ENCODE peak calls at places on chromosomes 16 and 17, in four cellular contexts. One of them, this sample, is unnamed.

GRCh38 chr17:29880031-29880430 is 50.0 kb downstream of the SSH2 start:
- DNase-seq in heart right ventricle: no peak
- DNase-seq in neural progenitor cell: no peak
- DNase-seq in fibroblast of pulmonary artery: no peak
- DNase-seq in this sample: no peak

GRCh38 chr16:15897834-15898254 is 9.4 kb upstream of the CEP20 start:
- DNase-seq in fibroblast of pulmonary artery: no peak
- DNase-seq in heart right ventricle: no peak
- DNase-seq in neural progenitor cell: no peak
- DNase-seq in this sample: peak; percentile 67

GRCh38 chr16:3550851-3551847 is 26.1 kb downstream of the NLRC3 start:
- DNase-seq in neural progenitor cell: no peak
- DNase-seq in heart right ventricle: no peak
- DNase-seq in fibroblast of pulmonary artery: no peak
- DNase-seq in this sample: no peak

GRCh38 chr17:76725580-76726230 is 701 bp downstream of the JMJD6 start:
- DNase-seq in neural progenitor cell: no peak
- DNase-seq in heart right ventricle: peak; percentile 80
- DNase-seq in fibroblast of pulmonary artery: peak; percentile 28
- DNase-seq in this sample: peak; percentile 87

GRCh38 chr16:21156767-21157467 is 1.6 kb upstream of the LDAF1 start:
- DNase-seq in neural progenitor cell: peak; percentile 75
- DNase-seq in fibroblast of pulmonary artery: peak; percentile 89
- DNase-seq in heart right ventricle: no peak
- DNase-seq in this sample: peak; percentile 4

GRCh38 chr17:43949777-43950176 is 4.0 kb downstream of the PYY start:
- DNase-seq in heart right ventricle: no peak
- DNase-seq in fibroblast of pulmonary artery: no peak
- DNase-seq in neural progenitor cell: no peak
- DNase-seq in this sample: no peak

GRCh38 chr16:4862639-4863038 is 15.4 kb downstream of the UBN1 start:
- DNase-seq in neural progenitor cell: no peak
- DNase-seq in heart right ventricle: no peak
- DNase-seq in fibroblast of pulmonary artery: no peak
- DNase-seq in this sample: no peak

GRCh38 chr16:27859020-27859419 is 204.5 kb downstream of the GSG1L start:
- DNase-seq in heart right ventricle: no peak
- DNase-seq in fibroblast of pulmonary artery: no peak
- DNase-seq in neural progenitor cell: peak; percentile 58
- DNase-seq in this sample: no peak

GRCh38 chr17:28407130-28407973 is 1.3 kb upstream of the SLC46A1 start:
- DNase-seq in neural progenitor cell: peak; percentile 27
- DNase-seq in heart right ventricle: no peak
- DNase-seq in fibroblast of pulmonary artery: no peak
- DNase-seq in this sample: no peak

GRCh38 chr17:1590031-1590746 is 27.6 kb upstream of the PITPNA start:
- DNase-seq in fibroblast of pulmonary artery: peak; percentile 81
- DNase-seq in neural progenitor cell: no peak
- DNase-seq in heart right ventricle: peak; percentile 67
- DNase-seq in this sample: peak; percentile 42

GRCh38 chr17:30788918-30789317 is 35.6 kb downstream of the CRLF3 start:
- DNase-seq in fibroblast of pulmonary artery: no peak
- DNase-seq in neural progenitor cell: no peak
- DNase-seq in heart right ventricle: no peak
- DNase-seq in this sample: no peak

GRCh38 chr16:66927012-66927436 is 1.7 kb upstream of the RRAD start:
- DNase-seq in heart right ventricle: peak; percentile 44
- DNase-seq in fibroblast of pulmonary artery: peak; percentile 83
- DNase-seq in neural progenitor cell: no peak
- DNase-seq in this sample: no peak

GRCh38 chr17:81385320-81386111 is 9.7 kb upstream of the BAHCC1 start:
- DNase-seq in neural progenitor cell: no peak
- DNase-seq in fibroblast of pulmonary artery: no peak
- DNase-seq in heart right ventricle: no peak
- DNase-seq in this sample: no peak

GRCh38 chr16:68590201-68590994 is 51.3 kb downstream of the ZFP90 start:
- DNase-seq in neural progenitor cell: peak; percentile 86
- DNase-seq in heart right ventricle: peak; percentile 44
- DNase-seq in fibroblast of pulmonary artery: peak; percentile 53
- DNase-seq in this sample: peak; percentile 83

GRCh38 chr17:975321-975982 is 4.1 kb downstream of the NXN start:
- DNase-seq in fibroblast of pulmonary artery: no peak
- DNase-seq in neural progenitor cell: no peak
- DNase-seq in heart right ventricle: no peak
- DNase-seq in this sample: no peak

GRCh38 chr17:17837380-17837821 is 615 bp upstream of the SREBF1 start:
- DNase-seq in neural progenitor cell: peak; percentile 50
- DNase-seq in fibroblast of pulmonary artery: peak; percentile 92
- DNase-seq in heart right ventricle: no peak
- DNase-seq in this sample: peak; percentile 43

GRCh38 chr17:28145348-28145747 is 102.9 kb downstream of the NLK start:
- DNase-seq in neural progenitor cell: no peak
- DNase-seq in fibroblast of pulmonary artery: peak; percentile 38
- DNase-seq in heart right ventricle: no peak
- DNase-seq in this sample: no peak

GRCh38 chr17:44359458-44360143 is 4.1 kb downstream of the FAM171A2 start:
- DNase-seq in fibroblast of pulmonary artery: no peak
- DNase-seq in neural progenitor cell: no peak
- DNase-seq in heart right ventricle: no peak
- DNase-seq in this sample: no peak

GRCh38 chr16:81238296-81239011 is at the start of gene BCO1:
- DNase-seq in fibroblast of pulmonary artery: peak; percentile 58
- DNase-seq in heart right ventricle: no peak
- DNase-seq in neural progenitor cell: peak; percentile 87
- DNase-seq in this sample: no peak

GRCh38 chr17:69417545-69418483 is 3.3 kb downstream of the MAP2K6 start:
- DNase-seq in fibroblast of pulmonary artery: no peak
- DNase-seq in neural progenitor cell: peak; percentile 40
- DNase-seq in heart right ventricle: no peak
- DNase-seq in this sample: no peak

GRCh38 chr17:58330997-58331814 is 2.6 kb upstream of the TSPOAP1 start:
- DNase-seq in fibroblast of pulmonary artery: no peak
- DNase-seq in neural progenitor cell: no peak
- DNase-seq in heart right ventricle: no peak
- DNase-seq in this sample: peak; percentile 87

GRCh38 chr17:42441717-42442565 is 16.7 kb upstream of the ATP6V0A1 start:
- DNase-seq in heart right ventricle: no peak
- DNase-seq in fibroblast of pulmonary artery: no peak
- DNase-seq in neural progenitor cell: peak; percentile 29
- DNase-seq in this sample: no peak

GRCh38 chr17:40551874-40552768 is 13.2 kb downstream of the CCR7 start:
- DNase-seq in neural progenitor cell: no peak
- DNase-seq in fibroblast of pulmonary artery: peak; percentile 86
- DNase-seq in heart right ventricle: no peak
- DNase-seq in this sample: peak; percentile 58

GRCh38 chr17:49585422-49586027 is 9.9 kb downstream of the NXPH3 start:
- DNase-seq in neural progenitor cell: peak; percentile 71
- DNase-seq in heart right ventricle: no peak
- DNase-seq in fibroblast of pulmonary artery: no peak
- DNase-seq in this sample: no peak

GRCh38 chr16:77043076-77043475 is 147.9 kb upstream of the MON1B start:
- DNase-seq in fibroblast of pulmonary artery: peak; percentile 56
- DNase-seq in heart right ventricle: no peak
- DNase-seq in neural progenitor cell: peak; percentile 41
- DNase-seq in this sample: peak; percentile 12

GRCh38 chr17:1001640-1002411 is 4.9 kb downstream of the TIMM22 start:
- DNase-seq in neural progenitor cell: no peak
- DNase-seq in fibroblast of pulmonary artery: peak; percentile 49
- DNase-seq in heart right ventricle: no peak
- DNase-seq in this sample: no peak

GRCh38 chr16:70778901-70779309 is 22.1 kb downstream of the VAC14 start:
- DNase-seq in fibroblast of pulmonary artery: peak; percentile 88
- DNase-seq in neural progenitor cell: peak; percentile 92
- DNase-seq in heart right ventricle: peak; percentile 49
- DNase-seq in this sample: peak; percentile 11

GRCh38 chr17:28949185-28950016 is 1.9 kb downstream of the PHF12 start:
- DNase-seq in fibroblast of pulmonary artery: peak; percentile 54
- DNase-seq in neural progenitor cell: peak; percentile 86
- DNase-seq in heart right ventricle: peak; percentile 66
- DNase-seq in this sample: peak; percentile 85

DNA sequence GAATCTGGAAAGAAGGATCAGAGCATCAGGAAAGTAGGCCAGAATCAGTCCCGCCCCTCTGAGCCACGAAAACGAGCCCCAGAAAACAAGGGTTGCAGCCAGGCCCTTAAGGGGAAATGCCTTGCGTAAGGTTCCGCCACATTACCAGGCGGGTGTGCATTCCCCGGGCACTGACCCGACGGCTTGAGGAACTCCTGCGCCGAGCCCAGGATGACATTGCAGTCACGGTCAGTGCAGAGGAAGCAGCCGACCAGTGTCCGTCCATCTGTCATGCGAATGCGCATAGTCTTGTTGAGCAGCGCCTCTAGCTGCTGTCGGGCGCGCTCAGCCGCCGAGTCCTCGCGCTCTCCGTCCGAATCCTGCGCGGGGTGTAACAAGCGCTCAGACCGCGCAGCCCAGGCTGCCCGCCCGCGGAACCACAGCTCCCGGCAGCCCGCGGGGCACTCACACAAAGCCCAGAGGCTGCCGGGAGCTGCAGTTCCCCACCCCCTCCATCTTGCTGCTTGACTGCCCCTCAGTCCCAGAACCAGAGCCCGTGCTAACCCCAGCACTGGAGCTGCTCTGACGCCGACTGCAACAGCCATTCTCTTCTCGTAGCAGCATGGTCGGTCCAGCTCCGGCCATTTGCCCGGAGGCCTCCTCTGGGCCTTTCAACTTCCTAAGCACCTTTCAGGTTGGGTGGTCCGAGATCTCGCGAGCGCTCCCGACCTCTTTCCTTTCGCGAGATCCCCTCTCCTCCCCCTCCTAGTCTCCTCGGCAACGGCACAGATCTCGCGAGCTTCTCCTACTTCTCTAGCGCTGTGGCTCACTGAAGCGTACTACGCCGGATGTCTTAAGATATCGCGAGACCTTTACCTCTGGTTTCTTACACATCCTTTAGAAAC is at the start of gene NAA38:
- DNase-seq in fibroblast of pulmonary artery: peak; percentile 100
- DNase-seq in neural progenitor cell: peak; percentile 100
- DNase-seq in heart right ventricle: peak; percentile 93
- DNase-seq in this sample: peak; percentile 98
- TF ChIP-seq CTCF in fibroblast of pulmonary artery: peak; percentile 37
- TF ChIP-seq CTCF in neural progenitor cell: peak; percentile 48
- TF ChIP-seq CTCF in heart right ventricle: peak; percentile 31
- TF ChIP-seq CTCF in this sample: no peak

DNA sequence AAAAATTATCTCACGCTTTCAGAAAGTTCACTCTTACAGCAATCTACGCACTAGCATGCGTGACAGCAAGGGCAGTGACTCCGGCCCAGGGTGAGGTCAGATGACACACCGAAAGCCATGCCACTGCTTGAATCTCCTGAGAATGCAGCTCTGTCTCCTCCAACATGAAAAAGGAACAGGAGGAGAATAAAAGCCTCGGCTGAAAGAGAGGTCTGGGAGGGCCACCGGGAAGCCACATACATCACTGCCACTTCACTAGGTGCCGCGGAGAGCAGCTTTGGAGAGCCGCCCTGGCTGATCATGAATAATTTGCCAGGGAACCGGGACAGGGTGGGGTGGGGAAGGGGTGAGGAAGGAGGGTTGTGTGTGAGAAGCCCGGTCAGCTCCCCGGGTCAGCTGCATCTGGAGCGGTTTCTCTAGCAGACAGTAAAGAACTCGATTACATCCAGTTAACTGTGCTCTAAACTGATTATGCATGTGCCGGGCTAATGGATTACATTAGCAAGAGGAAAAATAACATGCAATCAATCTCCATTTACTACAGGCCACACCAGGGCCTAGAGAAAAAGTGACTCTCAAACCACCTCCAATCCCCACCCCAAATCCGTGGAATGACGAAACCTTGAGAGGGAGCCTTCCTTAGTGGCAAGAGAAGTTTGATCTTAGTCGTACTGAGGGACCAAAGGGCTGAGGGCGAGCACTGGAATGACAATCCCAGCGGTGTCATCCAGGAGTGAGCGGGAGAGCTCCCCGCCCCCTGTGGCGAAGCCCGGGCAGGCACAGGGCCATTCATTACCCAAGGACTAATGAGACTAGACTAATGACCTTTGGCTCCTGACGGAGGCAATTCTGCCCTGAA is 100.3 kb downstream of the ZFHX3 start:
- DNase-seq in fibroblast of pulmonary artery: no peak
- DNase-seq in heart right ventricle: no peak
- DNase-seq in neural progenitor cell: peak; percentile 82
- DNase-seq in this sample: no peak
- TF ChIP-seq CTCF in fibroblast of pulmonary artery: no peak
- TF ChIP-seq CTCF in heart right ventricle: no peak
- TF ChIP-seq CTCF in neural progenitor cell: peak; percentile 15
- TF ChIP-seq CTCF in this sample: no peak

GRCh38 chr16:85754403-85754802 is 3.5 kb upstream of the C16orf74 start:
- DNase-seq in fibroblast of pulmonary artery: no peak
- DNase-seq in neural progenitor cell: no peak
- DNase-seq in heart right ventricle: no peak
- DNase-seq in this sample: no peak

GRCh38 chr16:85751665-85752501 is 987 bp upstream of the C16orf74 start:
- DNase-seq in heart right ventricle: no peak
- DNase-seq in fibroblast of pulmonary artery: peak; percentile 37
- DNase-seq in neural progenitor cell: no peak
- DNase-seq in this sample: no peak

GRCh38 chr16:85753976-85754375 is 3.1 kb upstream of the C16orf74 start:
- DNase-seq in heart right ventricle: no peak
- DNase-seq in fibroblast of pulmonary artery: no peak
- DNase-seq in neural progenitor cell: no peak
- DNase-seq in this sample: no peak

GRCh38 chr16:85753559-85753958 is 2.7 kb upstream of the C16orf74 start:
- DNase-seq in fibroblast of pulmonary artery: no peak
- DNase-seq in heart right ventricle: no peak
- DNase-seq in neural progenitor cell: no peak
- DNase-seq in this sample: no peak

GRCh38 chr16:85752511-85753420 is 1.9 kb upstream of the C16orf74 start:
- DNase-seq in heart right ventricle: peak; percentile 27
- DNase-seq in neural progenitor cell: peak; percentile 78
- DNase-seq in fibroblast of pulmonary artery: peak; percentile 68
- DNase-seq in this sample: no peak
- TF ChIP-seq CTCF in heart right ventricle: peak; percentile 12
- TF ChIP-seq CTCF in neural progenitor cell: peak; percentile 47
- TF ChIP-seq CTCF in fibroblast of pulmonary artery: peak; percentile 47
- TF ChIP-seq CTCF in this sample: no peak

DNA sequence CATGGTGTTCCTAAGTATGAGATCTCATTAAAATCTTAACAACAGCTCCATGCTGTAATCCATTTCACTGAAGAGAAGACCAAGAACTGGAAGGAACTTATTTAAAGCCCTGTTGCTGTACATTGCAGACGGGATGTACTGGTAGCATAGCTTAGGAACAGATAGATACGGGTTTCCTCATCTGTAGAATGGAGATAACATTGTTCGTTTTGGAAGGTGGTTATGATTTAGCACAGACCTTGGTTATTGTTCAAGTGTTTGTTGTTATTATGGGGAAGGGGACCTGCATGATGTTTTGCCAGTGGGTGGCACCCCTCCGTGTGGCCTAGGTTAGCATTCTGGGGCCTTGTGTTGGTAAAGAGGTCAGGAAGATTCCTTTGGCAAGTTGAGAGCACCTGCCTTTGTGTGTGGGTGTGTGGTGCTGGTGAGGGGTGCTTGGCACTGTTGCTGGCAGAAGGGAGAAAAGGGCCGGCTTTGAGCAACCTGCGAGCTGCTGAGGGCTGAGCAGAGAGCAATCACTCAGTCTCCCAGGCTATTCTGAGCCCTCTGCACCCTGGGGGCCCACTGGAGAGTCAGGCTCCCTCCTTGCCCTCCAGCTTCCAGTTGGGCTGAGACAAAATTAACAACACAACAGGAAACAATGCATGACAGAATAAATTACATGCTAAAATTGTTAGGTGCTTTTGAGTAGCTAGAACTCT is 2.3 kb downstream of the TAOK2 start:
- DNase-seq in heart right ventricle: no peak
- DNase-seq in neural progenitor cell: no peak
- DNase-seq in fibroblast of pulmonary artery: peak; percentile 21
- DNase-seq in this sample: peak; percentile 14
- TF ChIP-seq CTCF in heart right ventricle: no peak
- TF ChIP-seq CTCF in neural progenitor cell: no peak
- TF ChIP-seq CTCF in fibroblast of pulmonary artery: no peak
- TF ChIP-seq CTCF in this sample: no peak